ENCODE peak calls at places on chromosomes 2 and 18, in four cellular contexts. One of them, this sample, is unnamed.

GRCh38 chr18:50194623-50195532 is at the start of gene MYO5B:
- DNase-seq in GM12878: no peak
- DNase-seq in H1: peak
- DNase-seq in HepG2: peak
- DNase-seq in this sample: peak

GRCh38 chr2:166433457-166433856 is 57.7 kb upstream of the SCN9A start:
- DNase-seq in GM12878: no peak
- DNase-seq in H1: no peak
- DNase-seq in HepG2: peak
- DNase-seq in this sample: peak

GRCh38 chr18:76593838-76594237 is 98.8 kb upstream of the ZNF516 start:
- DNase-seq in HepG2: no peak
- DNase-seq in H1: peak
- DNase-seq in GM12878: no peak
- DNase-seq in this sample: no peak

GRCh38 chr2:145595296-145595695 is 1075.4 kb upstream of the ZEB2 start:
- DNase-seq in H1: no peak
- DNase-seq in HepG2: no peak
- DNase-seq in GM12878: no peak
- DNase-seq in this sample: no peak

GRCh38 chr2:113910110-113910717 is 20.3 kb downstream of the ACTR3 start:
- DNase-seq in GM12878: no peak
- DNase-seq in H1: no peak
- DNase-seq in HepG2: no peak
- DNase-seq in this sample: no peak

GRCh38 chr2:112621792-112622527 is 23.8 kb upstream of the SLC20A1 start:
- DNase-seq in H1: no peak
- DNase-seq in HepG2: no peak
- DNase-seq in GM12878: no peak
- DNase-seq in this sample: no peak

GRCh38 chr2:96816836-96817702 is 1.0 kb downstream of the CNNM3 start:
- DNase-seq in GM12878: no peak
- DNase-seq in H1: peak
- DNase-seq in HepG2: peak
- DNase-seq in this sample: peak

GRCh38 chr2:39631715-39632114 is 34.0 kb upstream of the TMEM178A start:
- DNase-seq in H1: no peak
- DNase-seq in GM12878: no peak
- DNase-seq in HepG2: no peak
- DNase-seq in this sample: no peak

GRCh38 chr2:40471868-40472267 is 20.0 kb upstream of the SLC8A1 start:
- DNase-seq in GM12878: no peak
- DNase-seq in HepG2: peak
- DNase-seq in H1: no peak
- DNase-seq in this sample: no peak

GRCh38 chr2:44705851-44706555 is 235.5 kb upstream of the SIX3 start:
- DNase-seq in HepG2: no peak
- DNase-seq in GM12878: no peak
- DNase-seq in H1: no peak
- DNase-seq in this sample: peak

GRCh38 chr2:105737980-105738657 is 6.6 kb upstream of the NCK2 start:
- DNase-seq in H1: no peak
- DNase-seq in GM12878: no peak
- DNase-seq in HepG2: no peak
- DNase-seq in this sample: no peak

GRCh38 chr2:105732955-105733607 is 11.6 kb upstream of the NCK2 start:
- DNase-seq in HepG2: no peak
- DNase-seq in H1: no peak
- DNase-seq in GM12878: no peak
- DNase-seq in this sample: no peak

GRCh38 chr2:105738658-105739051 is 6.1 kb upstream of the NCK2 start:
- DNase-seq in HepG2: no peak
- DNase-seq in H1: no peak
- DNase-seq in GM12878: no peak
- DNase-seq in this sample: no peak

GRCh38 chr2:105734762-105735538 is 9.8 kb upstream of the NCK2 start:
- DNase-seq in HepG2: no peak
- DNase-seq in H1: no peak
- DNase-seq in GM12878: no peak
- DNase-seq in this sample: no peak

GRCh38 chr2:105736145-105736544 is 8.6 kb upstream of the NCK2 start:
- DNase-seq in GM12878: no peak
- DNase-seq in H1: no peak
- DNase-seq in HepG2: no peak
- DNase-seq in this sample: no peak
- TF ChIP-seq TCF12 in GM12878: no peak
- TF ChIP-seq TCF12 in H1: no peak
- TF ChIP-seq TCF12 in HepG2: no peak
- TF ChIP-seq TCF12 in this sample: no peak

GRCh38 chr2:47054036-47054555 is 101.0 kb downstream of the STPG4 start:
- DNase-seq in HepG2: no peak
- DNase-seq in H1: no peak
- DNase-seq in GM12878: no peak
- DNase-seq in this sample: no peak
- TF ChIP-seq YY1 in HepG2: no peak
- TF ChIP-seq YY1 in H1: no peak
- TF ChIP-seq YY1 in GM12878: no peak
- TF ChIP-seq YY1 in this sample: no peak

GRCh38 chr18:12283256-12283655 is 24.8 kb upstream of the TUBB6 start:
- DNase-seq in HepG2: peak
- DNase-seq in GM12878: no peak
- DNase-seq in H1: peak
- DNase-seq in this sample: no peak

GRCh38 chr18:12287131-12287681 is 20.8 kb upstream of the TUBB6 start:
- DNase-seq in GM12878: no peak
- DNase-seq in H1: no peak
- DNase-seq in HepG2: no peak
- DNase-seq in this sample: peak

GRCh38 chr18:12282436-12283039 is 25.5 kb upstream of the TUBB6 start:
- DNase-seq in H1: no peak
- DNase-seq in GM12878: no peak
- DNase-seq in HepG2: peak
- DNase-seq in this sample: no peak

GRCh38 chr18:12281861-12282260 is 26.2 kb upstream of the TUBB6 start:
- DNase-seq in H1: no peak
- DNase-seq in GM12878: no peak
- DNase-seq in HepG2: no peak
- DNase-seq in this sample: no peak

GRCh38 chr18:12283666-12284065 is 24.4 kb upstream of the TUBB6 start:
- DNase-seq in HepG2: no peak
- DNase-seq in H1: no peak
- DNase-seq in GM12878: no peak
- DNase-seq in this sample: peak
- H3K27ac ChIP-seq in HepG2: no peak
- H3K27ac ChIP-seq in H1: no peak
- H3K27ac ChIP-seq in GM12878: no peak
- H3K27ac ChIP-seq in this sample: no peak

GRCh38 chr18:63318882-63319382 is 637 bp downstream of the BCL2 start:
- DNase-seq in H1: no peak
- DNase-seq in GM12878: no peak
- DNase-seq in HepG2: no peak
- DNase-seq in this sample: no peak

GRCh38 chr18:63317556-63317946 is 2.0 kb downstream of the BCL2 start:
- DNase-seq in H1: no peak
- DNase-seq in GM12878: no peak
- DNase-seq in HepG2: no peak
- DNase-seq in this sample: no peak

GRCh38 chr18:63319383-63320040 is at the start of gene BCL2:
- DNase-seq in GM12878: no peak
- DNase-seq in H1: peak
- DNase-seq in HepG2: no peak
- DNase-seq in this sample: no peak

GRCh38 chr18:63316612-63317555 is 2.7 kb downstream of the BCL2 start:
- DNase-seq in HepG2: no peak
- DNase-seq in H1: no peak
- DNase-seq in GM12878: no peak
- DNase-seq in this sample: no peak

DNA sequence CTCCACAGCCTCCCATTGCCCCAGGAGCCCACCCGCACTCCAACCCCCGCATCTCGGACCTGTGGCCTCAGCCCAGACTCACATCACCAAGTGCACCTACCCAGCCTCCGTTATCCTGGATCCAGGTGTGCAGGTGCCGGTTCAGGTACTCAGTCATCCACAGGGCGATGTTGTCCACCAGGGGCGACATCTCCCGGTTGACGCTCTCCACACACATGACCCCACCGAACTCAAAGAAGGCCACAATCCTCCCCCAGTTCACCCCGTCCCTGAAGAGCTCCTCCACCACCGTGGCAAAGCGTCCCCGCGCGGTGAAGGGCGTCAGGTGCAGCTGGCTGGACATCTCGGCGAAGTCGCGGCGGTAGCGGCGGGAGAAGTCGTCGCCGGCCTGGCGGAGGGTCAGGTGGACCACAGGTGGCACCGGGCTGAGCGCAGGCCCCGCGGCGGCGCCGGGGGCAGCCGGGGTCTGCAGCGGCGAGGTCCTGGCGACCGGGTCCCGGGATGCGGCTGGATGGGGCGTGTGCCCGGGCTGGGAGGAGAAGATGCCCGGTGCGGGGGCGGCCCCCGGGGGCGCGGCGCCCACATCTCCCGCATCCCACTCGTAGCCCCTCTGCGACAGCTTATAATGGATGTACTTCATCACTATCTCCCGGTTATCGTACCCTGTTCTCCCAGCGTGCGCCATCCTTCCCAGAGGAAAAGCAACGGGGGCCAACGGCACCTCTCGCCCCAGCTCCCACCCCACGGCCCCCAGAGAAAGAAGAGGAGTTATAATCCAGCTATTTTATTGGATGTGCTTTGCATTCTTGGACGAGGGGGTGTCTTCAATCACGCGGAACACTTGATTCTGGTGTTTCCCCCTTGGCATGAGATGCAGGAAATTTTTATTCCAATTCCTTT is 1.3 kb downstream of the BCL2 start:
- DNase-seq in HepG2: no peak
- DNase-seq in GM12878: no peak
- DNase-seq in H1: peak
- DNase-seq in this sample: peak
- TF ChIP-seq TCF12 in HepG2: no peak
- TF ChIP-seq TCF12 in GM12878: peak
- TF ChIP-seq TCF12 in H1: no peak
- TF ChIP-seq TCF12 in this sample: no peak

GRCh38 chr2:160917850-160918249 is 242.4 kb upstream of the TANK start:
- DNase-seq in GM12878: no peak
- DNase-seq in HepG2: no peak
- DNase-seq in H1: no peak
- DNase-seq in this sample: no peak

GRCh38 chr2:160921401-160921964 is 238.7 kb upstream of the TANK start:
- DNase-seq in HepG2: no peak
- DNase-seq in GM12878: no peak
- DNase-seq in H1: no peak
- DNase-seq in this sample: peak

GRCh38 chr2:160920791-160921303 is 239.4 kb upstream of the TANK start:
- DNase-seq in H1: no peak
- DNase-seq in GM12878: no peak
- DNase-seq in HepG2: no peak
- DNase-seq in this sample: peak

GRCh38 chr2:160920061-160920460 is 240.2 kb upstream of the TANK start:
- DNase-seq in H1: no peak
- DNase-seq in GM12878: no peak
- DNase-seq in HepG2: no peak
- DNase-seq in this sample: no peak

GRCh38 chr2:160918909-160919503 is 241.2 kb upstream of the TANK start:
- DNase-seq in HepG2: peak
- DNase-seq in H1: peak
- DNase-seq in GM12878: no peak
- DNase-seq in this sample: no peak
- TF ChIP-seq YY1 in HepG2: no peak
- TF ChIP-seq YY1 in H1: no peak
- TF ChIP-seq YY1 in GM12878: no peak
- TF ChIP-seq YY1 in this sample: no peak

GRCh38 chr2:19677215-19677777 is 224.5 kb downstream of the TTC32 start:
- DNase-seq in HepG2: no peak
- DNase-seq in GM12878: no peak
- DNase-seq in H1: no peak
- DNase-seq in this sample: no peak

GRCh38 chr2:19675003-19675629 is 226.7 kb downstream of the TTC32 start:
- DNase-seq in GM12878: no peak
- DNase-seq in H1: no peak
- DNase-seq in HepG2: no peak
- DNase-seq in this sample: peak

GRCh38 chr2:19675856-19676460 is 225.8 kb downstream of the TTC32 start:
- DNase-seq in HepG2: no peak
- DNase-seq in GM12878: no peak
- DNase-seq in H1: no peak
- DNase-seq in this sample: no peak

GRCh38 chr2:19676770-19677169 is 225.0 kb downstream of the TTC32 start:
- DNase-seq in GM12878: no peak
- DNase-seq in H1: peak
- DNase-seq in HepG2: peak
- DNase-seq in this sample: no peak

GRCh38 chr2:19677825-19678518 is 223.8 kb downstream of the TTC32 start:
- DNase-seq in GM12878: no peak
- DNase-seq in HepG2: no peak
- DNase-seq in H1: no peak
- DNase-seq in this sample: no peak
- H3K27ac ChIP-seq in GM12878: no peak
- H3K27ac ChIP-seq in HepG2: no peak
- H3K27ac ChIP-seq in H1: no peak
- H3K27ac ChIP-seq in this sample: no peak

GRCh38 chr2:181309576-181309975 is 147.6 kb upstream of the ITGA4 start:
- DNase-seq in H1: no peak
- DNase-seq in GM12878: no peak
- DNase-seq in HepG2: no peak
- DNase-seq in this sample: no peak
- TF ChIP-seq TCF12 in H1: no peak
- TF ChIP-seq TCF12 in GM12878: no peak
- TF ChIP-seq TCF12 in HepG2: no peak
- TF ChIP-seq TCF12 in this sample: no peak

This sample was measured in SK-N-SH.